ENCODE peak calls at places on chromosomes 12 and 14, in five cellular contexts. P is CD8-positive, alpha-beta T cell; A is IMR-90; D is psoas muscle; F is heart right ventricle. V is an unnamed sample.

GRCh38 chr12:123227581-123228258 is 5.2 kb downstream of the MPHOSPH9 start:
- DNase-seq in P (no peak), A (no peak), D (no peak), F (no peak), V (no peak)

GRCh38 chr12:73308079-73308478 is 1035.9 kb downstream of the TRHDE start:
- DNase-seq in P (no peak), A (no peak), D (no peak), F (no peak), V (no peak)

GRCh38 chr14:52312872-52313492 is 1.1 kb upstream of the PTGER2 start:
- DNase-seq in P (no peak), A (peak; percentile 58), D (no peak), F (no peak), V (no peak)

GRCh38 chr12:65325183-65325582 is 46.7 kb downstream of the MSRB3 start:
- DNase-seq in P (no peak), A (no peak), D (no peak), F (no peak), V (no peak)

GRCh38 chr14:64841121-64841611 is 38.5 kb downstream of the SPTB start:
- DNase-seq in P (no peak), A (peak; percentile 62), D (peak; percentile 84), F (peak; percentile 48), V (no peak)

GRCh38 chr12:98635657-98636323 is 8.8 kb downstream of the IKBIP start:
- DNase-seq in P (no peak), A (peak; percentile 77), D (no peak), F (no peak), V (no peak)

GRCh38 chr12:118357327-118358007 is 15.2 kb downstream of the TAOK3 start:
- DNase-seq in P (peak; percentile 54), A (peak; percentile 65), D (no peak), F (peak; percentile 74), V (no peak)

GRCh38 chr12:42705863-42706262 is 116.3 kb upstream of the PRICKLE1 start:
- DNase-seq in P (no peak), A (peak; percentile 95), D (peak; percentile 84), F (peak; percentile 74), V (peak; percentile 81)

GRCh38 chr12:133038310-133038709 is 1.0 kb downstream of the ZNF84 start:
- DNase-seq in P (no peak), A (no peak), D (no peak), F (no peak), V (no peak)

GRCh38 chr12:122866379-122866778 is 29.5 kb downstream of the VPS37B start:
- DNase-seq in P (no peak), A (no peak), D (no peak), F (no peak), V (no peak)

GRCh38 chr14:66009104-66009503 is 477.1 kb upstream of the CCDC196 start:
- DNase-seq in P (no peak), A (peak; percentile 12), D (no peak), F (no peak), V (no peak)

GRCh38 chr12:70985850-70986249 is 65.3 kb upstream of the PTPRR start:
- DNase-seq in P (no peak), A (peak; percentile 29), D (no peak), F (no peak), V (no peak)

GRCh38 chr14:81303258-81303935 is 82.6 kb upstream of the GTF2A1 start:
- DNase-seq in P (no peak), A (no peak), D (peak; percentile 60), F (peak; percentile 6), V (no peak)

GRCh38 chr14:60738843-60739508 is 4.4 kb downstream of the MNAT1 start:
- DNase-seq in P (no peak), A (no peak), D (no peak), F (no peak), V (no peak)

GRCh38 chr14:60732840-60733483 is 1.6 kb upstream of the MNAT1 start:
- DNase-seq in P (no peak), A (no peak), D (no peak), F (no peak), V (no peak)

GRCh38 chr14:60736494-60736893 is 1.9 kb downstream of the MNAT1 start:
- DNase-seq in P (no peak), A (peak; percentile 80), D (no peak), F (no peak), V (no peak)

GRCh38 chr14:60734465-60735242 is at the start of gene MNAT1:
- DNase-seq in P (peak; percentile 78), A (peak; percentile 88), D (peak; percentile 87), F (peak; percentile 76), V (peak; percentile 62)
- TF ChIP-seq CTCF in P (no peak), A (no peak), D (no peak), F (no peak), V (no peak)

DNA sequence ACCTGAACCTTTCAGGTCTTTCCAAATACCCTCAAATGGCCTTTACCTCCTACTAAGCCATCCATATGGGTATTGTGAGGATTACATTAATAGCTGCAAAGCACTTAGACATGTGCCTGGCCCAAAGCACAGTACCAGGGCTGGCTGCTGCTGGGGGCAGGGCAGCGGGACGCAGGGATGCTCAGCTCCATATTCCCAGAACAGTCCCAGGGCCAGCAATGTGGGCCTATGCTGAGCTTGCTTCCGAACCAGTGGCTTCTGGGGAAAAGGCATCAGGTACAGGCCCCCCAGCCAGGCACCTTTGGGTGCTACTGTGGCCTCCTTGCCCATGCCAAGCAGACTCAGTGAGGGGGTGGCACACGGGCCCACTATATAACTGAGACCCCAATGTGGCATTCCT is 10.4 kb downstream of the ACTN1 start:
- DNase-seq in P (peak; percentile 3), A (no peak), D (no peak), F (no peak), V (no peak)
- H3K4me1 ChIP-seq in P (peaks cover 99% of the 10 kb centered on the region), A (peaks cover 83% of the 10 kb centered on the region), D (no peaks in the 10 kb centered on the region), F (peaks cover 57% of the 10 kb centered on the region), V (peaks cover 88% of the 10 kb centered on the region)

GRCh38 chr12:49750994-49751393 is 9.6 kb downstream of the TMBIM6 start:
- DNase-seq in P (no peak), A (no peak), D (no peak), F (no peak), V (no peak)

GRCh38 chr12:49748800-49749199 is 7.4 kb downstream of the TMBIM6 start:
- DNase-seq in P (no peak), A (no peak), D (no peak), F (no peak), V (no peak)

GRCh38 chr12:49748306-49748705 is 6.9 kb downstream of the TMBIM6 start:
- DNase-seq in P (no peak), A (peak; percentile 42), D (no peak), F (no peak), V (no peak)

GRCh38 chr12:49744363-49744885 is 3.1 kb downstream of the TMBIM6 start:
- DNase-seq in P (no peak), A (no peak), D (no peak), F (no peak), V (no peak)

DNA sequence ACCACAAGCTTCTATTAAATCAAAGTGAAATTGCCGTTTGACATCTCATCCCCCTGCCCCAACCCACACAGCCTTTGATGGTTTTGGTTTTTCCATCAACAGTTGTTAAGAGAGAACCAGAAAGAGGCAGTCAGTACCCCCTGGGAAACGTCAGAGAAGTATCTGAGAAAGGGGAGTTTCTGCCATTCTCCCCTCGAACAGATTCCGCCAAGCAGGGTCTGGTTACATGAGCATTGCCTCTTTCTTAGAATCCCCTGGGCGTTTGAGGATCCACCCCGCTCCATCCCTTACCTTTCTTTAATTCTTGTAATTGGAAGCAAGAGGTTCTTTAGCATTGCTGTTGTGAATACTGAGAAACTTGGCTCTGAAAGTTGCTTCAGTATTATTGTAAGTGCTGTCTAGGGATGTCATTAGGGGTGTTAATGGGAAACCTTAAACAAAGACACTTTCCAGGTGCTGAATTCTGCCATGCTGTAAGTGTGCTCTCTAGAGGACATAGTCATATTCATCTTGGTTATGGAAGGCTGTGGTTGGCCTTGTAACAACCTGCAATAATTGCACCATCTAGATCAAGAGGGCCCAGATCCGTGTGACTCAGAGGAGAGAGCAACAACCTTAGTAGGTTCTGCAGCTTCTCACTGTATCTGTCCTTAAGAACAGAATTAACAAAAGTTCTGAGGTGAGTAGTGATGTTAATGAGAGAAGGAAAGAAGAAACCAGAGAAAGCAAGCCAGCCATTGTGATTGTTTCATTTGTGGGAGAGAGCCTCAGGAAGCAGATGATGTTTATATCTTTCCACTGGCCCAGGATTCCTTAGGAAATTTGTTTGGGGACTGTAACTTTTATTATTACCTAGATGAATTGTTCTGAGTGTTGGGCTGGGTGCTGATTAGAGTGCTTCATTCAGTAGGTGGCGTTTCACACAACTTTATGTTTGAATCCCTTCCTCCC is 8.9 kb downstream of the TMBIM6 start:
- DNase-seq in P (peak; percentile 23), A (peak; percentile 80), D (no peak), F (no peak), V (no peak)
- H3K27ac ChIP-seq in P (no peak overlapping the region), A (peak overlapping the region; percentile 25), D (peak overlapping the region; percentile 62), F (peak overlapping the region; percentile 36), V (peak overlapping the region; percentile 68)

DNA sequence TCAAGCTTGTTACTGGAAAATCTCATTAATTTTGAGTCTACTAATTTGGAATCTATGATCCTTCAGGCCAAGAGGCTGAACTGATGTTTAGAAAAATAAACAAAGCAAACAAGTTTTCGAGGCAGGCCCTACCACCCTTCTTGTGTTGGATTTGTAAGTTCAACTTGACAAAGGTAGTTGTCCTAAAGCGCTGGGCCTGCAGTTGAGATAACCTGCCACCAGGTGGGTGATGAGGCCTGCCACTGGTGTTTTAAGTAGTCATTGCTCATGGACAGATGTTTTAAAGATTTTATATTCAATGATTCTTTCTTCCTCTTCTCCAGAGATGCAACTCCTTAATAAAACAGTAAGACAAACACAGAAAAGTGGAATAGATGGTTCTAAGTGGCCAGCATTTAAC is 19.4 kb downstream of the ACVRL1 start:
- DNase-seq in P (peak; percentile 56), A (peak; percentile 42), D (no peak), F (no peak), V (no peak)
- TF ChIP-seq CTCF in P (peak; percentile 55), A (peak; percentile 50), D (peak; percentile 32), F (no peak), V (peak; percentile 44)

DNA sequence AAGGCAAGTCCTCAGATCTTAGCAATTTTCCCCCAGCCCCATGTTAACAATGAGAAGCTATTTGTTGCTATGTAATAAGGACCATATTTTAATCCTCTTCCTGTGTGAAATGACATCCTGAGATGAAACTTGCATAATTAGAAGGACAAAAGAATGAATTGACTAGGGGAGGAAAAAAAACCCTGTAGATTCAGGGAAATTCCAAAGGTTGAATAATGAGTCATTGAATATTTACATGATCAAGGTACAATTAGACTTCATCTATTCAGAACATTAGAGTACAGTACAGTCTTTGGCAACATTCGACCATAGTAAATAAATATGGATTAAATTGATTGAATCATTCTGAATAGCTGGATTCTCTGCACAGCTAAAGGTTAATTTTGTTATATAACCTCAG is 9.4 kb downstream of the MYBPC1 start:
- DNase-seq in P (no peak), A (no peak), D (no peak), F (no peak), V (no peak)
- H3K4me1 ChIP-seq in P (no peaks in the 10 kb centered on the region), A (no peaks in the 10 kb centered on the region), D (peaks cover 39% of the 10 kb centered on the region), F (no peaks in the 10 kb centered on the region), V (no peaks in the 10 kb centered on the region)

GRCh38 chr12:14558377-14559051 is 9.2 kb downstream of the PLBD1 start:
- DNase-seq in P (no peak), A (no peak), D (no peak), F (no peak), V (no peak)

GRCh38 chr12:14563051-14563450 is 4.6 kb downstream of the PLBD1 start:
- DNase-seq in P (no peak), A (no peak), D (no peak), F (no peak), V (no peak)

GRCh38 chr12:14564336-14564959 is 3.2 kb downstream of the PLBD1 start:
- DNase-seq in P (no peak), A (no peak), D (no peak), F (no peak), V (no peak)

GRCh38 chr12:14560904-14561574 is 6.6 kb downstream of the PLBD1 start:
- DNase-seq in P (no peak), A (no peak), D (no peak), F (no peak), V (no peak)

GRCh38 chr12:14561677-14562076 is 6.0 kb downstream of the PLBD1 start:
- DNase-seq in P (no peak), A (no peak), D (no peak), F (no peak), V (no peak)
- H3K27ac ChIP-seq in P (no peak overlapping the region), A (no peak overlapping the region), D (no peak overlapping the region), F (peak overlapping the region; percentile 59), V (peak overlapping the region; percentile 12)